ENCODE peak calls at places on chromosomes 1 and 21, in seven cellular contexts. U, Z, Y, R, P, E and K are unnamed samples.

GRCh38 chr1:17335821-17336718 is 28.1 kb downstream of the PADI4 start:
- DNase-seq in U (no peak), E (peak), Z (no peak), Y (peak), R (peak), P (peak), K (peak)

GRCh38 chr1:12447849-12448312 is 170.1 kb downstream of the DHRS3 start:
- DNase-seq in U (no peak), Z (peak), R (no peak), E (peak), P (no peak), Y (no peak), K (no peak)

GRCh38 chr1:168468822-168469221 is 75.0 kb downstream of the XCL2 start:
- DNase-seq in U (no peak), P (no peak), Z (no peak), R (no peak), Y (no peak), E (no peak), K (no peak)

GRCh38 chr1:112083487-112083886 is 94.0 kb upstream of the KCND3 start:
- DNase-seq in E (peak), U (no peak), Y (no peak), P (no peak), R (no peak), Z (no peak), K (no peak)

GRCh38 chr1:53552981-53553733 is 94.0 kb downstream of the DMRTB1 start:
- DNase-seq in Z (no peak), U (no peak), Y (no peak), P (no peak), E (no peak), R (peak), K (no peak)

GRCh38 chr1:184567648-184568047 is 180.8 kb downstream of the C1orf21 start:
- DNase-seq in U (no peak), E (peak), Z (peak), R (no peak), Y (no peak), P (no peak), K (no peak)

GRCh38 chr1:51733793-51734522 is 117.1 kb downstream of the OSBPL9 start:
- DNase-seq in Z (no peak), E (no peak), U (no peak), Y (no peak), P (no peak), R (no peak), K (peak)

GRCh38 chr1:179941439-179941838 is 13.2 kb upstream of the CEP350 start:
- DNase-seq in P (no peak), U (no peak), R (no peak), Y (peak), Z (no peak), E (no peak), K (no peak)

GRCh38 chr1:153490272-153491051 is 30.0 kb upstream of the S100A7 start:
- DNase-seq in Z (peak), P (no peak), R (no peak), U (peak), Y (peak), E (peak), K (no peak)

GRCh38 chr21:29870814-29871213 is 69.0 kb downstream of the GRIK1 start:
- DNase-seq in R (no peak), Y (no peak), U (no peak), Z (no peak), P (peak), E (no peak), K (no peak)

GRCh38 chr21:38683222-38683621 is 122.5 kb upstream of the ETS2 start:
- DNase-seq in P (no peak), U (no peak), R (no peak), E (no peak), Z (no peak), Y (no peak), K (no peak)

GRCh38 chr1:214141486-214141885 is 139.5 kb upstream of the SMYD2 start:
- DNase-seq in U (no peak), E (no peak), Z (no peak), Y (no peak), R (no peak), P (no peak), K (no peak)

GRCh38 chr1:207813513-207813881 is 61.6 kb downstream of the CD46 start:
- DNase-seq in P (no peak), Z (no peak), R (no peak), Y (no peak), U (no peak), E (no peak), K (no peak)